ENCODE peak calls at places on chromosomes 16 and 17, in eight cellular contexts. X is lower leg skin, U is HCT116, O is spleen, Z is ovary, H is adrenal gland, J is esophagus squamous epithelium, D is H1. R is an unnamed sample.

GRCh38 chr16:27485126-27485525 is 64.6 kb downstream of the GTF3C1 start:
- DNase-seq in H (no peak), U (no peak), O (peak), Z (no peak), J (no peak), X (no peak), D (no peak), R (no peak)

GRCh38 chr17:40530988-40531971 is 29.9 kb upstream of the TNS4 start:
- DNase-seq in Z (no peak), D (no peak), J (no peak), H (no peak), X (no peak), U (no peak), O (peak), R (no peak)

GRCh38 chr17:30368896-30369720 is 9.6 kb upstream of the CPD start:
- DNase-seq in Z (no peak), D (no peak), O (no peak), H (no peak), U (no peak), X (no peak), J (no peak), R (no peak)

GRCh38 chr17:37246085-37246484 is 129.7 kb upstream of the C17orf78 start:
- DNase-seq in D (no peak), O (no peak), Z (no peak), H (no peak), J (no peak), X (no peak), U (no peak), R (no peak)

GRCh38 chr17:58326609-58327341 is 1.8 kb downstream of the TSPOAP1 start:
- DNase-seq in D (no peak), H (no peak), J (no peak), X (no peak), O (peak), U (no peak), Z (no peak), R (no peak)

GRCh38 chr17:3534881-3535252 is 22.7 kb downstream of the TRPV3 start:
- DNase-seq in Z (peak), J (no peak), H (peak), X (no peak), D (no peak), U (peak), O (peak), R (no peak)

GRCh38 chr17:17491031-17491471 is 5.1 kb downstream of the RASD1 start:
- DNase-seq in U (no peak), H (no peak), J (no peak), X (no peak), O (peak), Z (no peak), D (no peak), R (no peak)

GRCh38 chr17:2390199-2390880 is 10.5 kb downstream of the MNT start:
- DNase-seq in Z (no peak), D (no peak), J (no peak), O (no peak), H (no peak), X (no peak), U (no peak), R (no peak)

GRCh38 chr16:10465821-10466220 is 80.0 kb downstream of the ATF7IP2 start:
- DNase-seq in X (no peak), Z (no peak), H (no peak), D (no peak), O (no peak), U (no peak), J (no peak), R (no peak)

GRCh38 chr17:32157225-32157624 is 14.9 kb downstream of the RHOT1 start:
- DNase-seq in D (no peak), J (no peak), Z (no peak), H (no peak), X (no peak), U (no peak), O (no peak), R (no peak)

GRCh38 chr16:80460988-80461387 is 79.8 kb upstream of the DYNLRB2 start:
- DNase-seq in O (no peak), J (no peak), X (no peak), Z (no peak), D (no peak), U (no peak), H (no peak), R (no peak)

GRCh38 chr17:61583242-61583641 is 7.8 kb downstream of the NACA2 start:
- DNase-seq in O (no peak), H (no peak), X (no peak), Z (no peak), U (peak), D (no peak), J (no peak), R (no peak)

GRCh38 chr16:65120811-65121721 is 797 bp downstream of the CDH11 start:
- DNase-seq in J (no peak), U (no peak), X (no peak), H (no peak), Z (peak), D (peak), O (peak), R (no peak)

GRCh38 chr17:31148205-31148604 is 53.4 kb downstream of the NF1 start:
- DNase-seq in Z (no peak), X (no peak), J (no peak), H (no peak), D (no peak), O (no peak), U (no peak), R (no peak)

GRCh38 chr16:17261197-17261858 is 209.4 kb downstream of the XYLT1 start:
- DNase-seq in O (no peak), J (no peak), U (no peak), D (no peak), Z (no peak), H (no peak), X (no peak), R (no peak)

GRCh38 chr17:22268214-22268911 is 576.0 kb downstream of the KCNJ18 start:
- DNase-seq in U (no peak), X (no peak), O (peak), H (no peak), J (no peak), Z (no peak), D (no peak), R (no peak)

GRCh38 chr16:4663756-4664465 is 29.5 kb upstream of the NUDT16L1 start:
- DNase-seq in J (no peak), O (peak), H (peak), X (peak), Z (no peak), U (no peak), D (no peak), R (no peak)
- TF ChIP-seq POLR2A in J (no peak), O (no peak), H (no peak), X (no peak), Z (no peak), U (no peak), D (no peak), R (no peak)

DNA sequence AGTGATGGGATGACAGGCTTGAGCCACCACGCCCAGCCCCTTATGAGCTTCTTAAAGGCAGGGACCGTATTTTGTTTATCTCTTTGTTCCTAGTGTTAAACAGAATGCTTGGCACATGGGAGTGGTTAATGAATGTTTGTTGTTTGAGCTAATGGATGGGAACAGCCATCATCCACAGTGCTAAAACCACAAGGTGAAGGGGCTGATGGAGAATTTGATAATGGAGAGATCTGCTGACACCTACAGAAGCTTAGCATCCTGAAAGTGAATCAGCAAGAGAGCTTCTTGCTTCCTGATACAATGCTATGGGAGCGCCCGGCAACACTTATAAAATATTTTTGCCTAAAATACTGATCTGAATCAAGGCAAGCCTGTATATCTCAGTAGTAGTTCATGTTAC is 8.5 kb upstream of the CDH1 start:
- DNase-seq in X (no peak), J (no peak), D (no peak), Z (no peak), U (no peak), O (no peak), H (no peak), R (no peak)
- H3K4me3 ChIP-seq in X (no peak), J (no peak), D (no peak), Z (no peak), U (no peak), O (no peak), H (no peak), R (no peak)

DNA sequence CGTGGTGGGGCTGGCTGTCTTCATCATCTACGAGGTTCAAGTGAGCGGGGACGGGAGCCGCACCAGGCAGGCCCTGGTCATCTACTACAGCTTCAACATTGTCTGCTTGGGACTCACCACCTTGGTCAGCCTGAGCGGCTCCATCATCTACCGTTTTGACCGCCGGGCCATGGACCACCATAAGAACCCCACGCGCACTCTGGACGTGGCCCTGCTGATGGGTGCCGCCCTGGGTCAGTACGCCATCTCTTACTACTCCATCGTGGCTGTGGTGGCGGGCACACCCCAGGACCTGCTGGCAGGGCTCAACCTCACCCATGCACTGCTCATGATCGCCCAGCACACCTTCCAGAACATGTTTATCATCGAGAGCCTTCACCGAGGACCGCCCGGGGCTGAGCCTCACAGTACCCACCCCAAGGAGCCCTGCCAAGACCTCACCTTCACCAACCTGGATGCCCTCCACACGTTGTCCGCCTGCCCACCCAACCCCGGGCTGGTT is 5.1 kb upstream of the OTOP3 start:
- DNase-seq in D (no peak), U (no peak), H (no peak), X (no peak), J (no peak), O (no peak), Z (no peak), R (no peak)
- TF ChIP-seq POLR2A in D (no peak), U (no peak), H (no peak), X (no peak), J (no peak), O (no peak), Z (no peak), R (no peak)

DNA sequence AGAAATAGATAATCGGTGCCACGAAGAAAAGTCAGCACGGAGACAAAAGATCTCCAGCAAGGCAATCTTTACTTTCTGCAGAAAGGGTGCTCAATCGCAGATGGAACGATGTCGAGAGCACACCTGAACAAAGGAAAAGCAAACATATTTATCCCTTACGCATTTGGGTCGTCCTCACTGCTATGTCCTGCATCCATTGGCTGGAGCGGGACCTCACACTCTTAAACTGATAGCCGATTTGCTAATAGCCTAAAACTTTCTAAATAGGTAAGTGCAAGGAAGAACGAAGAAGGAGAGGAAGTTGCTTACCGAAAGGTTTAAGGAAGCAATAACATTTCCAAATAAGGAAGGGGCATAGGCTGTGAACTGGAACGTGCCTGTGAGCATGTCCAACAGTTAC is 1.2 kb upstream of the AKAP10 start:
- DNase-seq in H (no peak), U (no peak), J (no peak), O (no peak), X (no peak), Z (no peak), D (no peak), R (no peak)
- H3K4me3 ChIP-seq in H (no peak), U (no peak), J (peak), O (no peak), X (no peak), Z (no peak), D (peak), R (no peak)

GRCh38 chr17:64081802-64082799 is 47.8 kb downstream of the ERN1 start:
- DNase-seq in U (peak), D (no peak), X (no peak), J (no peak), Z (no peak), O (no peak), H (no peak), R (peak)
- TF ChIP-seq POLR2A in U (no peak), D (no peak), X (no peak), J (no peak), Z (no peak), O (no peak), H (no peak), R (no peak)

DNA sequence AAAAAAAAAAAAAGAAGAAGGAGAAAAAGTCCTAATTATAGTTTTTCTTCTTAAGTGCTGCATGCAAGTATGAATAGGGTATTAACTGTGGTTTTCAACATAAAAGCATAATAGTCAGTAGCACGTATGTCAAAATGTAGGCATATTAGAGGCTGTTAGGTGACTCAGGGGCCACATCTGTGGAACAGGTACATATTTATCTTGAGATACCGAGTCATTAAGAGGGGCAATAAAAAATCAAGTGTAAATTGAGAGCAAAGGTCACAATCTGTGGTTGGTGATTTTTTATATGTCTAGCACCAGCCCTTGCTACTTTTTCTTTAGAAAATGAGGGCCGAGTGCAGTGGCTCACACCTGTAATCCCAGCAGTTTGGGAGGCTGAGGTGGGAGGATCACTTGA is 1113.8 kb upstream of the RBFOX1 start:
- DNase-seq in H (no peak), X (no peak), J (no peak), U (no peak), D (no peak), O (no peak), Z (no peak), R (no peak)
- H3K4me3 ChIP-seq in H (no peak), X (no peak), J (no peak), U (no peak), D (no peak), O (no peak), Z (no peak), R (no peak)

DNA sequence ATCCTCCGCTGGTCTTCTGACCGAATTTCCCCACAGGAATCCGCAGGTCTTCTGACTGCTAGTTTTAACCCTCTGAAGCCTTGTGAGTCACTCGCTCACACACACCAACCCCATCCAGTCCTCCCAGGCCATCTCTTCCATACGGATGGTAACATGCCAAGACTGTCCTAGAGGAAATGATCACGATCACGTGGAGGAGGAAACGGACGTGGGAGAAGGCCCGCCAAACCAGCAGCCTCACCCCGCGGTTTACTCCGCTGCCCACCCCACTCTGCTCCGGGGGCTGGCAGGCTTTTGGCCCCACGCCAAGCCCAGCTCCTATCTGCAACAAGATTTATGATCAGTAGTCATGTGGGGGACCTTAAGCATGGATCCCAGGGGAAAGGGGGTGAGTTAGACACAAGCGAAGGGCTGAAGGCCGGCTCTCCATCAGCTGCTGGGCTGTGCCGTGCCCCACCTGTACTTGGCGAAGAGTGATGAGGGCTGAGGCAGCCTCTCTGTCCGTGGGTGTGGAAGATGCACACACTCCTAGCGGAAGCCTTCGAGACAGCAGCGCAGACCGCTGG is 1.5 kb upstream of the FAAP100 start:
- DNase-seq in O (no peak), H (peak), Z (peak), X (peak), D (no peak), U (peak), J (no peak), R (no peak)
- TF ChIP-seq POLR2A in O (no peak), H (no peak), Z (no peak), X (no peak), D (no peak), U (no peak), J (no peak), R (no peak)

GRCh38 chr17:4969551-4970231 is 2.1 kb upstream of the SPAG7 start:
- DNase-seq in J (no peak), H (peak), Z (no peak), D (no peak), U (no peak), X (no peak), O (no peak), R (no peak)
- H3K4me3 ChIP-seq in J (no peak), H (no peak), Z (no peak), D (peak), U (peak), X (no peak), O (no peak), R (no peak)

GRCh38 chr17:41551370-41551769 is 20.5 kb downstream of the KRT9 start:
- DNase-seq in J (no peak), D (no peak), Z (no peak), X (no peak), U (no peak), O (no peak), H (no peak), R (no peak)

GRCh38 chr17:41548844-41549595 is 20.9 kb upstream of the KRT19 start:
- DNase-seq in H (peak), U (peak), X (peak), O (peak), J (no peak), Z (peak), D (peak), R (peak)

GRCh38 chr17:41547921-41548843 is 20.1 kb upstream of the KRT19 start:
- DNase-seq in H (peak), D (no peak), J (no peak), O (no peak), Z (peak), U (peak), X (peak), R (peak)

GRCh38 chr17:41547378-41547841 is 19.3 kb upstream of the KRT19 start:
- DNase-seq in H (no peak), D (no peak), Z (peak), J (no peak), X (no peak), U (peak), O (no peak), R (no peak)

GRCh38 chr17:41549596-41550039 is 21.5 kb upstream of the KRT19 start:
- DNase-seq in O (no peak), J (no peak), Z (no peak), X (no peak), D (no peak), U (no peak), H (no peak), R (no peak)
- TF ChIP-seq POLR2A in O (no peak), J (no peak), Z (no peak), X (no peak), D (no peak), U (no peak), H (no peak), R (no peak)

R was measured in prostate gland.